ENCODE peak calls at places on chromosomes 16 and 17, in eight cellular contexts. One of them, this sample, is unnamed.

GRCh38 chr17:71975998-71976649 is 144.7 kb upstream of the SOX9 start:
- DNase-seq in omental fat pad: peak; percentile 40
- DNase-seq in coronary artery: peak; percentile 93
- DNase-seq in activated B cell treated with CpG ODN at 0.5 μM for 24 hours: no peak
- DNase-seq in neural progenitor cell: peak; percentile 8
- DNase-seq in A549: peak; percentile 85
- DNase-seq in fibroblast of the aortic adventitia: peak; percentile 95
- DNase-seq in neural crest cell: peak; percentile 13
- DNase-seq in this sample: no peak

GRCh38 chr17:29929006-29929543 is 953 bp downstream of the SSH2 start:
- DNase-seq in omental fat pad: no peak
- DNase-seq in coronary artery: no peak
- DNase-seq in activated B cell treated with CpG ODN at 0.5 μM for 24 hours: no peak
- DNase-seq in neural progenitor cell: peak; percentile 35
- DNase-seq in A549: peak; percentile 57
- DNase-seq in fibroblast of the aortic adventitia: peak; percentile 32
- DNase-seq in neural crest cell: peak; percentile 4
- DNase-seq in this sample: no peak

GRCh38 chr16:9457215-9457614 is 365.8 kb downstream of the HAPSTR1 start:
- DNase-seq in omental fat pad: no peak
- DNase-seq in coronary artery: no peak
- DNase-seq in activated B cell treated with CpG ODN at 0.5 μM for 24 hours: no peak
- DNase-seq in neural progenitor cell: no peak
- DNase-seq in A549: no peak
- DNase-seq in fibroblast of the aortic adventitia: no peak
- DNase-seq in neural crest cell: no peak
- DNase-seq in this sample: no peak

GRCh38 chr16:80171746-80172145 is 369.0 kb upstream of the DYNLRB2 start:
- DNase-seq in omental fat pad: no peak
- DNase-seq in coronary artery: no peak
- DNase-seq in activated B cell treated with CpG ODN at 0.5 μM for 24 hours: no peak
- DNase-seq in neural progenitor cell: no peak
- DNase-seq in A549: no peak
- DNase-seq in fibroblast of the aortic adventitia: peak; percentile 13
- DNase-seq in neural crest cell: no peak
- DNase-seq in this sample: no peak

GRCh38 chr16:79717324-79717848 is 116.8 kb upstream of the MAF start:
- DNase-seq in omental fat pad: no peak
- DNase-seq in coronary artery: no peak
- DNase-seq in activated B cell treated with CpG ODN at 0.5 μM for 24 hours: no peak
- DNase-seq in neural progenitor cell: no peak
- DNase-seq in A549: no peak
- DNase-seq in fibroblast of the aortic adventitia: no peak
- DNase-seq in neural crest cell: no peak
- DNase-seq in this sample: no peak

GRCh38 chr17:61360318-61360717 is 39.3 kb upstream of the TBX2 start:
- DNase-seq in omental fat pad: no peak
- DNase-seq in coronary artery: no peak
- DNase-seq in activated B cell treated with CpG ODN at 0.5 μM for 24 hours: no peak
- DNase-seq in neural progenitor cell: no peak
- DNase-seq in A549: no peak
- DNase-seq in fibroblast of the aortic adventitia: no peak
- DNase-seq in neural crest cell: no peak
- DNase-seq in this sample: no peak

GRCh38 chr16:69443809-69444611 is 19.6 kb downstream of the CYB5B start:
- DNase-seq in omental fat pad: no peak
- DNase-seq in coronary artery: no peak
- DNase-seq in activated B cell treated with CpG ODN at 0.5 μM for 24 hours: no peak
- DNase-seq in neural progenitor cell: no peak
- DNase-seq in A549: peak; percentile 28
- DNase-seq in fibroblast of the aortic adventitia: peak; percentile 61
- DNase-seq in neural crest cell: no peak
- DNase-seq in this sample: no peak

GRCh38 chr17:42563950-42564349 is 2.0 kb downstream of the COASY start:
- DNase-seq in omental fat pad: no peak
- DNase-seq in coronary artery: no peak
- DNase-seq in activated B cell treated with CpG ODN at 0.5 μM for 24 hours: no peak
- DNase-seq in neural progenitor cell: no peak
- DNase-seq in A549: no peak
- DNase-seq in fibroblast of the aortic adventitia: no peak
- DNase-seq in neural crest cell: no peak
- DNase-seq in this sample: no peak

GRCh38 chr17:49556183-49556943 is 19.3 kb upstream of the NXPH3 start:
- DNase-seq in omental fat pad: peak; percentile 61
- DNase-seq in coronary artery: peak; percentile 78
- DNase-seq in activated B cell treated with CpG ODN at 0.5 μM for 24 hours: peak; percentile 86
- DNase-seq in neural progenitor cell: peak; percentile 88
- DNase-seq in A549: peak; percentile 82
- DNase-seq in fibroblast of the aortic adventitia: peak; percentile 62
- DNase-seq in neural crest cell: peak; percentile 98
- DNase-seq in this sample: peak; percentile 92

GRCh38 chr17:72656114-72656763 is 436.2 kb downstream of the SLC39A11 start:
- DNase-seq in omental fat pad: no peak
- DNase-seq in coronary artery: no peak
- DNase-seq in activated B cell treated with CpG ODN at 0.5 μM for 24 hours: no peak
- DNase-seq in neural progenitor cell: no peak
- DNase-seq in A549: no peak
- DNase-seq in fibroblast of the aortic adventitia: no peak
- DNase-seq in neural crest cell: peak; percentile 15
- DNase-seq in this sample: no peak

GRCh38 chr17:15490634-15491261 is 23.3 kb upstream of the CDRT4 start:
- DNase-seq in omental fat pad: no peak
- DNase-seq in coronary artery: peak; percentile 86
- DNase-seq in activated B cell treated with CpG ODN at 0.5 μM for 24 hours: no peak
- DNase-seq in neural progenitor cell: peak; percentile 59
- DNase-seq in A549: no peak
- DNase-seq in fibroblast of the aortic adventitia: peak; percentile 81
- DNase-seq in neural crest cell: peak; percentile 26
- DNase-seq in this sample: no peak

GRCh38 chr16:49854227-49855203 is 1.4 kb downstream of the ZNF423 start:
- DNase-seq in omental fat pad: no peak
- DNase-seq in coronary artery: no peak
- DNase-seq in activated B cell treated with CpG ODN at 0.5 μM for 24 hours: no peak
- DNase-seq in neural progenitor cell: peak; percentile 81
- DNase-seq in A549: no peak
- DNase-seq in fibroblast of the aortic adventitia: no peak
- DNase-seq in neural crest cell: peak; percentile 52
- DNase-seq in this sample: no peak

GRCh38 chr17:82936768-82937171 is 96.9 kb upstream of the ZNF750 start:
- DNase-seq in omental fat pad: peak; percentile 6
- DNase-seq in coronary artery: peak; percentile 57
- DNase-seq in activated B cell treated with CpG ODN at 0.5 μM for 24 hours: no peak
- DNase-seq in neural progenitor cell: no peak
- DNase-seq in A549: no peak
- DNase-seq in fibroblast of the aortic adventitia: no peak
- DNase-seq in neural crest cell: no peak
- DNase-seq in this sample: no peak

GRCh38 chr17:68052810-68053209 is 17.3 kb downstream of the KPNA2 start:
- DNase-seq in omental fat pad: no peak
- DNase-seq in coronary artery: no peak
- DNase-seq in activated B cell treated with CpG ODN at 0.5 μM for 24 hours: no peak
- DNase-seq in neural progenitor cell: no peak
- DNase-seq in A549: no peak
- DNase-seq in fibroblast of the aortic adventitia: no peak
- DNase-seq in neural crest cell: no peak
- DNase-seq in this sample: no peak

GRCh38 chr16:842061-842476 is 41.5 kb upstream of the GNG13 start:
- DNase-seq in omental fat pad: no peak
- DNase-seq in coronary artery: no peak
- DNase-seq in activated B cell treated with CpG ODN at 0.5 μM for 24 hours: no peak
- DNase-seq in neural progenitor cell: no peak
- DNase-seq in A549: no peak
- DNase-seq in fibroblast of the aortic adventitia: no peak
- DNase-seq in neural crest cell: no peak
- DNase-seq in this sample: no peak

GRCh38 chr17:27038676-27039075 is 255.2 kb upstream of the WSB1 start:
- DNase-seq in omental fat pad: no peak
- DNase-seq in coronary artery: no peak
- DNase-seq in activated B cell treated with CpG ODN at 0.5 μM for 24 hours: no peak
- DNase-seq in neural progenitor cell: no peak
- DNase-seq in A549: peak; percentile 31
- DNase-seq in fibroblast of the aortic adventitia: no peak
- DNase-seq in neural crest cell: no peak
- DNase-seq in this sample: no peak

GRCh38 chr16:2708290-2708639 is 11.8 kb downstream of the PRSS27 start:
- DNase-seq in omental fat pad: no peak
- DNase-seq in coronary artery: no peak
- DNase-seq in activated B cell treated with CpG ODN at 0.5 μM for 24 hours: no peak
- DNase-seq in neural progenitor cell: no peak
- DNase-seq in A549: no peak
- DNase-seq in fibroblast of the aortic adventitia: no peak
- DNase-seq in neural crest cell: no peak
- DNase-seq in this sample: no peak

GRCh38 chr16:80285089-80285488 is 255.7 kb upstream of the DYNLRB2 start:
- DNase-seq in omental fat pad: no peak
- DNase-seq in coronary artery: no peak
- DNase-seq in activated B cell treated with CpG ODN at 0.5 μM for 24 hours: no peak
- DNase-seq in neural progenitor cell: no peak
- DNase-seq in A549: peak; percentile 42
- DNase-seq in fibroblast of the aortic adventitia: peak; percentile 25
- DNase-seq in neural crest cell: no peak
- DNase-seq in this sample: no peak

GRCh38 chr17:41451154-41451728 is 10.5 kb upstream of the KRT38 start:
- DNase-seq in omental fat pad: no peak
- DNase-seq in coronary artery: no peak
- DNase-seq in activated B cell treated with CpG ODN at 0.5 μM for 24 hours: no peak
- DNase-seq in neural progenitor cell: no peak
- DNase-seq in A549: no peak
- DNase-seq in fibroblast of the aortic adventitia: peak; percentile 59
- DNase-seq in neural crest cell: no peak
- DNase-seq in this sample: no peak

GRCh38 chr17:2863204-2863603 is 67.0 kb downstream of the RAP1GAP2 start:
- DNase-seq in omental fat pad: no peak
- DNase-seq in coronary artery: peak; percentile 45
- DNase-seq in activated B cell treated with CpG ODN at 0.5 μM for 24 hours: no peak
- DNase-seq in neural progenitor cell: no peak
- DNase-seq in A549: no peak
- DNase-seq in fibroblast of the aortic adventitia: no peak
- DNase-seq in neural crest cell: no peak
- DNase-seq in this sample: no peak

GRCh38 chr17:57954421-57955182 is 610 bp downstream of the CUEDC1 start:
- DNase-seq in omental fat pad: no peak
- DNase-seq in coronary artery: peak; percentile 91
- DNase-seq in activated B cell treated with CpG ODN at 0.5 μM for 24 hours: peak; percentile 24
- DNase-seq in neural progenitor cell: peak; percentile 78
- DNase-seq in A549: peak; percentile 80
- DNase-seq in fibroblast of the aortic adventitia: peak; percentile 65
- DNase-seq in neural crest cell: peak; percentile 62
- DNase-seq in this sample: no peak

GRCh38 chr17:67016039-67016762 is 28.2 kb upstream of the CACNG1 start:
- DNase-seq in omental fat pad: no peak
- DNase-seq in coronary artery: no peak
- DNase-seq in activated B cell treated with CpG ODN at 0.5 μM for 24 hours: no peak
- DNase-seq in neural progenitor cell: no peak
- DNase-seq in A549: no peak
- DNase-seq in fibroblast of the aortic adventitia: no peak
- DNase-seq in neural crest cell: no peak
- DNase-seq in this sample: no peak
- TF ChIP-seq CTCF in omental fat pad: no peak
- TF ChIP-seq CTCF in coronary artery: no peak
- TF ChIP-seq CTCF in activated B cell treated with CpG ODN at 0.5 μM for 24 hours: no peak
- TF ChIP-seq CTCF in neural progenitor cell: peak; percentile 28
- TF ChIP-seq CTCF in A549: no peak
- TF ChIP-seq CTCF in fibroblast of the aortic adventitia: no peak
- TF ChIP-seq CTCF in neural crest cell: no peak
- TF ChIP-seq CTCF in this sample: no peak

GRCh38 chr17:78214016-78214705 is at the start of gene BIRC5:
- DNase-seq in omental fat pad: peak; percentile 81
- DNase-seq in coronary artery: peak; percentile 86
- DNase-seq in activated B cell treated with CpG ODN at 0.5 μM for 24 hours: peak; percentile 91
- DNase-seq in neural progenitor cell: peak; percentile 98
- DNase-seq in A549: peak; percentile 92
- DNase-seq in fibroblast of the aortic adventitia: peak; percentile 74
- DNase-seq in neural crest cell: peak; percentile 91
- DNase-seq in this sample: peak; percentile 99
- TF ChIP-seq CTCF in omental fat pad: no peak
- TF ChIP-seq CTCF in coronary artery: no peak
- TF ChIP-seq CTCF in activated B cell treated with CpG ODN at 0.5 μM for 24 hours: no peak
- TF ChIP-seq CTCF in neural progenitor cell: no peak
- TF ChIP-seq CTCF in A549: no peak
- TF ChIP-seq CTCF in fibroblast of the aortic adventitia: no peak
- TF ChIP-seq CTCF in neural crest cell: no peak
- TF ChIP-seq CTCF in this sample: no peak

DNA sequence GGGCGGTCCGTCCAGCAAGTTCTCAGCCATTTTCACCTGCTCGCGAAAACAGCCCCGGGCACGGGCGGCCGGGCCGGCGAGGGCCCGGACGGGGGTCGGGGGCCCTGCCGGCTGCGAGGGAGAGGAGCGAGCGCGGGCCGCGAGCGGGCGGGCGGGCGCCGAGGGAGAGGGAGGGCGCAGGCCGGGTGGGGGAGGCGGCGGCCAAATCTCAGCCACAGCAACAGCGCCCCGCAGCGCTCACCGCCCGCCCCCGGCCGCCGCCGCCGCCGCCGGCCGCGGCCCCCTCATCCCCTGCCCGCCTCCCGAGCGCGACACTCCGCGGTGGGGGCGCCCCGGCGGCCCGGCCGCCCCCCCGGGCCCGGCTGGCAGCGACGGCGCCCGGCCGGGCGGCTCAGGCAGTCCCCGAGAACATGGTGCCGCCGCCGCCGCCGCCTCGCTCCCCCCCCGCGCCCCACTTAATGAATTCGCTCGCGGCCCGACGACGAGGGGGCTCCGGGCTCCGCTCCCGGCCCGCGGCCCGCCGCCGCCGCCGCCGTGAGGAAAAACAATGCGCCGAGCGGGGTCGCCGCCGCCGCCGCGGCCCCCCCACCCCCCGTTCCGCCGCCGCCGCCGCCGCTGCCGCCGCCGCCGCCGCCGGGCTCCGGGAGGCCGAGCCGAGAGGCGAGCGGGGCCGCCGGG is 487 bp downstream of the CREBBP start:
- DNase-seq in omental fat pad: peak; percentile 37
- DNase-seq in coronary artery: peak; percentile 77
- DNase-seq in activated B cell treated with CpG ODN at 0.5 μM for 24 hours: peak; percentile 71
- DNase-seq in neural progenitor cell: peak; percentile 82
- DNase-seq in A549: peak; percentile 49
- DNase-seq in fibroblast of the aortic adventitia: peak; percentile 44
- DNase-seq in neural crest cell: peak; percentile 41
- DNase-seq in this sample: peak; percentile 81
- TF ChIP-seq CTCF in omental fat pad: no peak
- TF ChIP-seq CTCF in coronary artery: no peak
- TF ChIP-seq CTCF in activated B cell treated with CpG ODN at 0.5 μM for 24 hours: no peak
- TF ChIP-seq CTCF in neural progenitor cell: no peak
- TF ChIP-seq CTCF in A549: peak; percentile 74
- TF ChIP-seq CTCF in fibroblast of the aortic adventitia: peak; percentile 25
- TF ChIP-seq CTCF in neural crest cell: no peak
- TF ChIP-seq CTCF in this sample: peak; percentile 50

DNA sequence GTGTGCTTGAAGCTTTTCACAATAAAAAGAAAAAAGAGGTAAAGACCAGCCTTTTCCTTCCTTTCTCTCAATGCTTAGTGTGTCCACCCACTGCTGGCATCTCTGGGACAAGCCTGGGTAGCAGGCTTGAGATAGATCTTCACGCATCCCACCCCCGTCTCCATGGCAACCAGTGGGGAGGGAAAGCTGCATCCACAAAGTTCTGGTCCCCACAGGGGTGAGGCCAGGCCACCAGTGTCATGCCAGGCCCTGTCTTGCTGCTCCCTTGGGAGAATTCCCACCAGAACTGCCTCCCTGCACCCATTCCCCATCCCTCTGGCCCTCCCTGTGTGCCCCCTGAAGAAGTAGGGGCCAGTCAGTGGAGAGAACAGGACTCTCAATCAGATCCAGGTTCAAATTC is 259.9 kb downstream of the MRTFB start:
- DNase-seq in omental fat pad: no peak
- DNase-seq in coronary artery: no peak
- DNase-seq in activated B cell treated with CpG ODN at 0.5 μM for 24 hours: no peak
- DNase-seq in neural progenitor cell: no peak
- DNase-seq in A549: no peak
- DNase-seq in fibroblast of the aortic adventitia: no peak
- DNase-seq in neural crest cell: no peak
- DNase-seq in this sample: no peak
- TF ChIP-seq CTCF in omental fat pad: no peak
- TF ChIP-seq CTCF in coronary artery: no peak
- TF ChIP-seq CTCF in activated B cell treated with CpG ODN at 0.5 μM for 24 hours: no peak
- TF ChIP-seq CTCF in neural progenitor cell: no peak
- TF ChIP-seq CTCF in A549: no peak
- TF ChIP-seq CTCF in fibroblast of the aortic adventitia: no peak
- TF ChIP-seq CTCF in neural crest cell: no peak
- TF ChIP-seq CTCF in this sample: no peak